ENCODE peak calls at places on chromosomes 4 and X, in seven cellular contexts. S, U, H, P, X, A and E are unnamed samples.
A peak's percentile ranks its signal among the peaks of the same experiment; 100 is the strongest.

GRCh38 chrX:81201692-81202412 is at the start of the genes HMGN5 and SH3BGRL:
- DNase-seq in A (peak; percentile 97), H (peak; percentile 81), S (peak; percentile 77), P (peak; percentile 43), X (peak; percentile 82), U (peak; percentile 29), E (no peak)

GRCh38 chr4:126779446-126780166 is 853.2 kb upstream of the INTU start:
- DNase-seq in U (no peak), X (no peak), S (no peak), A (no peak), H (no peak), P (no peak), E (no peak)

GRCh38 chr4:94177822-94178221 is 29.8 kb upstream of the SMARCAD1 start:
- DNase-seq in U (no peak), H (no peak), P (no peak), S (no peak), A (no peak), X (no peak), E (no peak)

GRCh38 chr4:53010320-53010719 is 148.2 kb downstream of the RASL11B start:
- DNase-seq in H (peak; percentile 49), P (no peak), A (no peak), X (no peak), S (no peak), U (no peak), E (no peak)

GRCh38 chr4:184649971-184650855 is 675 bp downstream of the PRIMPOL start:
- DNase-seq in U (no peak), P (no peak), H (no peak), A (peak; percentile 64), X (no peak), S (no peak), E (no peak)

GRCh38 chr4:125704726-125705125 is 390.0 kb downstream of the FAT4 start:
- DNase-seq in P (no peak), H (no peak), X (no peak), U (no peak), A (no peak), S (no peak), E (no peak)

GRCh38 chrX:74492720-74493201 is 71.5 kb downstream of the SLC16A2 start:
- DNase-seq in S (peak; percentile 6), X (no peak), P (no peak), H (no peak), U (no peak), A (no peak), E (no peak)

GRCh38 chr4:169620846-169621228 is 459 bp downstream of the CLCN3 start:
- DNase-seq in U (no peak), X (no peak), A (no peak), S (peak; percentile 41), P (no peak), H (no peak), E (no peak)

GRCh38 chrX:12971282-12972003 is 3.5 kb upstream of the TMSB4X start:
- DNase-seq in H (peak; percentile 38), A (no peak), U (no peak), X (no peak), S (peak; percentile 57), P (no peak), E (no peak)